ENCODE peak calls at places on chromosomes 1 and 21, in six cellular contexts. J is nephron progenitor cell, R is fibroblast of pulmonary artery, W is thoracic aorta, I is HL-60, Z is tibial artery. V is an unnamed sample.

GRCh38 chr1:41882496-41882895 is 36.2 kb downstream of the HIVEP3 start:
- DNase-seq in J (no peak), R (no peak), W (no peak), I (no peak), Z (no peak), V (no peak)

GRCh38 chr1:119711804-119712341 is at the start of gene PHGDH:
- DNase-seq in J (peak; percentile 69), R (peak; percentile 92), W (peak; percentile 13), I (peak; percentile 64), Z (peak; percentile 69), V (peak; percentile 36)

GRCh38 chr1:19696820-19697219 is 32.1 kb downstream of the HTR6 start:
- DNase-seq in J (no peak), R (no peak), W (no peak), I (no peak), Z (no peak), V (no peak)

GRCh38 chr21:45364464-45365185 is 40.3 kb upstream of the COL18A1 start:
- DNase-seq in J (no peak), R (peak; percentile 87), W (no peak), I (no peak), Z (peak; percentile 68), V (no peak)

GRCh38 chr1:216888721-216889120 is 165.5 kb upstream of the ESRRG start:
- DNase-seq in J (no peak), R (no peak), W (no peak), I (no peak), Z (no peak), V (no peak)

GRCh38 chr1:2547210-2548067 is 8.7 kb upstream of the TNFRSF14 start:
- DNase-seq in J (no peak), R (no peak), W (no peak), I (no peak), Z (no peak), V (no peak)

GRCh38 chr1:35264861-35265260 is 3.6 kb upstream of the ZMYM4 start:
- DNase-seq in J (no peak), R (peak; percentile 59), W (no peak), I (no peak), Z (no peak), V (no peak)

GRCh38 chr1:3522112-3522511 is 67.6 kb downstream of the ARHGEF16 start:
- DNase-seq in J (no peak), R (no peak), W (no peak), I (no peak), Z (no peak), V (no peak)

GRCh38 chr1:116465477-116465844 is 92.4 kb downstream of the ATP1A1 start:
- DNase-seq in J (no peak), R (no peak), W (no peak), I (no peak), Z (no peak), V (no peak)

GRCh38 chr1:219340796-219341195 is 167.1 kb downstream of the LYPLAL1 start:
- DNase-seq in J (no peak), R (peak; percentile 39), W (no peak), I (no peak), Z (no peak), V (no peak)

GRCh38 chr21:16372546-16372945 is 642.8 kb downstream of the USP25 start:
- DNase-seq in J (no peak), R (no peak), W (no peak), I (no peak), Z (no peak), V (no peak)

GRCh38 chr1:16116625-16117024 is 39.2 kb downstream of the EPHA2 start:
- DNase-seq in J (no peak), R (no peak), W (no peak), I (no peak), Z (no peak), V (no peak)

GRCh38 chr1:194024659-194025058 is 838.2 kb upstream of the B3GALT2 start:
- DNase-seq in J (no peak), R (peak; percentile 98), W (no peak), I (no peak), Z (no peak), V (no peak)

GRCh38 chr1:59505596-59506028 is 208.7 kb downstream of the FGGY start:
- DNase-seq in J (no peak), R (no peak), W (no peak), I (no peak), Z (no peak), V (no peak)

GRCh38 chr1:1960480-1961196 is 41.6 kb upstream of the TMEM52 start:
- DNase-seq in J (no peak), R (peak; percentile 73), W (no peak), I (no peak), Z (no peak), V (no peak)

GRCh38 chr1:173048629-173049326 is 2.0 kb downstream of the TNFSF18 start:
- DNase-seq in J (no peak), R (peak; percentile 24), W (no peak), I (peak; percentile 23), Z (no peak), V (no peak)

DNA sequence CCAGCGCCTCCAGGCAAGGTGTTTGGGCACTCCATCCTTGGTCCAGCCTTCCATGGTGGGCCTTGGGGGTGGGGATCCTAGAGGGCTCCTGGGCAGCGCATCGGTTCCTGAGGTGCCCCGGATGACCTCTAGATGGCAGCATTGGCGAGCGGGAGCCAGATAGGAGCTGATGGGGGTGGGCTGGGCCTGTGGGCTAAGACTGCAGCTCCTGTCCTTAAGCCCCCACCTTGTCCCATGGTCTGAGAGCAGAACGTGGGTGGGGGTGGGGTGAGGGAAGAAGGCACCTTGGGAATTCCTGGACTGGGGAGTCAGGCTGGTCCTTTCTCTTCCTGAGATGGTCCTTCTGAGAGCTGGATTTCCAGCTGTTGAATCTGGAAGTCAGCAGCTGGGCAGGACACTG is 93.4 kb upstream of the CSF3R start:
- DNase-seq in J (peak; percentile 91), R (peak; percentile 37), W (no peak), I (no peak), Z (peak; percentile 31), V (peak; percentile 78)
- TF ChIP-seq CTCF in J (peak; percentile 87), R (peak; percentile 89), W (peak; percentile 57), I (peak; percentile 88), Z (peak; percentile 71), V (peak; percentile 93)

GRCh38 chr1:13573586-13573985 is 10.0 kb upstream of the PDPN start:
- DNase-seq in J (no peak), R (no peak), W (no peak), I (no peak), Z (no peak), V (no peak)

DNA sequence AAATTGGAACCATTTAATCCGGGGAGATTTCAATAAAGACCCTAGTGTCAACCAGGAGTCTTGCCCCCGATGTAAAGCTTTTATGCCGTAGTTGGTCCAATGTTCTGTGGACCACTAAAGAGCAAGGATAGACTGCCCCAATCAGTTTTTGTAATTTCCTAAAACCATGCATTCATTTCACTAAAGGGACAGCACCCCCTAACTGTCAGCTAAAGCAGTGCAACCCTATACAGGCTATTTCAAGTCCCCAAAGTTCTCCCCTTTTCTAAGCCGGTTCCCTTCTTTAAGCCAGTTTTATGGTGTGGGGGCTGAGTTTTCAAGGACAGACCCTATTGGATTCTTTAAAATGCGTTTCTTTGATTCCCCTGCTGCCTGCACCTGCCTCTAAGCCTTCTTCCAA is 12.7 kb upstream of the PDPN start:
- DNase-seq in J (no peak), R (no peak), W (no peak), I (no peak), Z (no peak), V (no peak)
- TF ChIP-seq CTCF in J (peak; percentile 27), R (peak; percentile 39), W (no peak), I (no peak), Z (no peak), V (peak; percentile 25)

DNA sequence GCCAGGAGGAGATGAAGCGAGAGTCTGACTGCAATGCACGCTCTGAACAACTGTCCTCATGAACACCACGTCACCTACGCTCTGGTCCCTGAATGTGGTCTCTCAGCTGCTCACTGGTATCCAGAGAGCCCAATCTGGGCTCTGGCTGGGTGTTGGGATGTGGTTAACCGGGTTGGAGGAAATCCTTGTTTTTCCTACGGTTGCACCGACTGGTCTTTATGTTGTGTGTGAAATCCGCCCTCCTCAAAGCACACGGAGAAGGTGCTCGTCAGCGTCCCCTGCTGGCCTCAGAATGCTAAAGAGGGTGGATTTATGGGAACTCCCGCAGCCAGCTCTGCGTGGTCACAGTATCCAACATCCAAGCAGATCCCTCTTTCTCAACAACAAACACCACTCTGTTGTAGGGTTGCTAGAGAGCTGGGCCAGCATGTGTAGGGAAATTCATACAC is 51.8 kb upstream of the FAM89A start:
- DNase-seq in J (peak; percentile 42), R (peak; percentile 32), W (no peak), I (no peak), Z (no peak), V (peak; percentile 21)
- TF ChIP-seq CTCF in J (peak; percentile 51), R (peak; percentile 54), W (no peak), I (peak; percentile 85), Z (no peak), V (peak; percentile 67)

DNA sequence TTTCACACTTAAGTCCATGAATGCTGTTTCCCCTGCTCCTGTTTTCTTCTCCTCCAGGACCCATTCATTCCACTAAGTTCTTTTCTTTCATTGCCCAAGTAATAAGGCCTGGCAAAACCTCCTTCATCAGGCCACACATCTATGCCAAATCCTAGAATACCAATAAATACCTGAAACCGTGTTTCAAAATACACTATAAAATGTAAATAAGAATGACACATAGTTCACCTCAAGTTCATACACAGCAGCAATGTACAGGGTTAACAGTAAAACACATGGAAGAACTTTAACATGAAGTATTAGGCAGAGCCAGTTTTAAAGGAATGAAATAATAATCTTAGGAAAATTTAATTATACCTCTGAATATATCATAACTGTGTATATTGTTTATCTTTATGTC is 86.7 kb upstream of the L1TD1 start:
- DNase-seq in J (no peak), R (no peak), W (no peak), I (no peak), Z (no peak), V (no peak)
- TF ChIP-seq CTCF in J (no peak), R (no peak), W (no peak), I (no peak), Z (no peak), V (no peak)

GRCh38 chr21:29671728-29672127 is 268.1 kb downstream of the GRIK1 start:
- DNase-seq in J (no peak), R (no peak), W (no peak), I (no peak), Z (no peak), V (no peak)
- TF ChIP-seq CTCF in J (no peak), R (peak; percentile 10), W (no peak), I (no peak), Z (no peak), V (peak; percentile 20)

GRCh38 chr1:205189162-205189561 is 22.3 kb downstream of the DSTYK start:
- DNase-seq in J (no peak), R (no peak), W (no peak), I (no peak), Z (no peak), V (no peak)

GRCh38 chr1:205183676-205184335 is 27.7 kb downstream of the DSTYK start:
- DNase-seq in J (no peak), R (no peak), W (no peak), I (no peak), Z (no peak), V (no peak)

GRCh38 chr1:205188132-205188531 is 23.4 kb downstream of the DSTYK start:
- DNase-seq in J (no peak), R (peak; percentile 36), W (no peak), I (no peak), Z (no peak), V (no peak)

GRCh38 chr1:205187420-205187819 is 24.1 kb downstream of the DSTYK start:
- DNase-seq in J (no peak), R (no peak), W (no peak), I (no peak), Z (no peak), V (no peak)

GRCh38 chr1:205186191-205186590 is 25.3 kb downstream of the DSTYK start:
- DNase-seq in J (no peak), R (no peak), W (no peak), I (no peak), Z (no peak), V (no peak)
- TF ChIP-seq CTCF in J (no peak), R (no peak), W (no peak), I (no peak), Z (no peak), V (no peak)

GRCh38 chr1:153490272-153491051 is 30.0 kb upstream of the S100A7 start:
- DNase-seq in J (no peak), R (peak; percentile 96), W (peak; percentile 74), I (peak; percentile 50), Z (peak; percentile 92), V (no peak)
- TF ChIP-seq CTCF in J (no peak), R (no peak), W (no peak), I (no peak), Z (no peak), V (no peak)